ENCODE peak calls at places on chromosome 3, in eight cellular contexts. A is AG20443, Q is epithelial cell of proximal tubule, J is HT1080, C is NCI-H1436, H is T47D, L is Peyer's patch, B is amniotic stem cell. V is an unnamed sample.

GRCh38 chr3:10968390-10968789 is 24.2 kb upstream of the SLC6A1 start:
- DNase-seq in A (no peak), Q (no peak), J (no peak), C (no peak), H (no peak), L (no peak), B (no peak), V (no peak)

GRCh38 chr3:42263354-42264346 is 2.3 kb downstream of the CCK start:
- DNase-seq in A (peak), Q (no peak), J (no peak), C (no peak), H (no peak), L (no peak), B (no peak), V (no peak)

GRCh38 chr3:124700880-124701684 is 29.2 kb upstream of the UMPS start:
- DNase-seq in A (peak), Q (peak), J (peak), C (no peak), H (no peak), L (no peak), B (no peak), V (peak)

GRCh38 chr3:102060814-102061213 is 211.5 kb downstream of the NFKBIZ start:
- DNase-seq in A (peak), Q (no peak), J (peak), C (no peak), H (no peak), L (no peak), B (no peak), V (peak)

GRCh38 chr3:156750191-156750873 is 75.8 kb upstream of the LEKR1 start:
- DNase-seq in A (peak), Q (no peak), J (no peak), C (no peak), H (no peak), L (no peak), B (no peak), V (no peak)

GRCh38 chr3:14791343-14791945 is 27.3 kb upstream of the FGD5 start:
- DNase-seq in A (peak), Q (no peak), J (peak), C (no peak), H (peak), L (peak), B (no peak), V (peak)

GRCh38 chr3:126021224-126021623 is 52.2 kb downstream of the ROPN1B start:
- DNase-seq in A (no peak), Q (no peak), J (no peak), C (no peak), H (no peak), L (no peak), B (no peak), V (no peak)

GRCh38 chr3:194446172-194446571 is 40.6 kb downstream of the ATP13A3 start:
- DNase-seq in A (no peak), Q (no peak), J (no peak), C (no peak), H (no peak), L (no peak), B (no peak), V (no peak)

GRCh38 chr3:10983219-10983916 is 9.2 kb upstream of the SLC6A1 start:
- DNase-seq in A (peak), Q (no peak), J (peak), C (no peak), H (peak), L (no peak), B (peak), V (peak)

GRCh38 chr3:11238880-11239279 is 33.3 kb upstream of the ATG7 start:
- DNase-seq in A (peak), Q (no peak), J (peak), C (no peak), H (no peak), L (no peak), B (peak), V (no peak)

GRCh38 chr3:119240101-119240581 is 537 bp downstream of the B4GALT4 start:
- DNase-seq in A (no peak), Q (no peak), J (peak), C (no peak), H (no peak), L (peak), B (no peak), V (peak)

GRCh38 chr3:131630117-131630516 is 127.3 kb upstream of the MRPL3 start:
- DNase-seq in A (no peak), Q (no peak), J (no peak), C (no peak), H (no peak), L (no peak), B (no peak), V (no peak)